ENCODE peak calls at places on chromosomes 7 and 10, in five cellular contexts. C is prostate gland, A is transverse colon, T is breast epithelium, R is sigmoid colon. Q is an unnamed sample. For H3K27me3, the result is how much of the 10 kb centered on the place peaks cover.

GRCh38 chr10:35336921-35337741 is 822 bp downstream of the CCNY start:
- DNase-seq in R (peak), C (peak), A (peak), T (peak), Q (peak)

GRCh38 chr7:113087278-113087998 is 811 bp upstream of the GPR85 start:
- DNase-seq in C (no peak), T (no peak), A (no peak), R (no peak), Q (no peak)

GRCh38 chr7:77831481-77831880 is 32.9 kb downstream of the PHTF2 start:
- DNase-seq in T (no peak), A (no peak), C (no peak), R (no peak), Q (no peak)

GRCh38 chr10:112671743-112672142 is 224.7 kb downstream of the VTI1A start:
- DNase-seq in C (no peak), R (no peak), A (no peak), T (no peak), Q (no peak)

GRCh38 chr10:124744688-124745055 is 494 bp upstream of the FAM53B start:
- DNase-seq in A (no peak), T (no peak), R (no peak), C (peak), Q (no peak)

GRCh38 chr7:149248777-149249176 is 9.3 kb downstream of the ZNF212 start:
- DNase-seq in C (no peak), T (no peak), R (no peak), A (no peak), Q (no peak)

GRCh38 chr7:27242580-27243339 is at the start of gene EVX1:
- DNase-seq in C (peak), A (peak), R (no peak), T (no peak), Q (no peak)

GRCh38 chr10:125788156-125789034 is 12.8 kb upstream of the MMP21 start:
- DNase-seq in R (no peak), T (no peak), A (no peak), C (no peak), Q (no peak)

GRCh38 chr7:96327429-96327828 is 5.5 kb upstream of the SLC25A13 start:
- DNase-seq in C (peak), R (no peak), T (no peak), A (peak), Q (no peak)

GRCh38 chr10:66322261-66322660 is 603.6 kb upstream of the LRRTM3 start:
- DNase-seq in C (no peak), A (no peak), R (no peak), T (no peak), Q (no peak)

GRCh38 chr10:33126118-33126517 is 168.1 kb upstream of the ITGB1 start:
- DNase-seq in T (no peak), C (peak), A (no peak), R (no peak), Q (no peak)

GRCh38 chr7:136302049-136302448 is 324.9 kb upstream of the MTPN start:
- DNase-seq in A (no peak), T (no peak), C (no peak), R (no peak), Q (no peak)

GRCh38 chr10:29771376-29771775 is 136.6 kb upstream of the SVIL start:
- DNase-seq in R (no peak), C (no peak), A (no peak), T (no peak), Q (no peak)

GRCh38 chr7:148856035-148856881 is 27.8 kb downstream of the EZH2 start:
- DNase-seq in C (peak), A (peak), T (no peak), R (no peak), Q (no peak)

GRCh38 chr7:30908681-30909080 is 3.0 kb upstream of the AQP1 start:
- DNase-seq in A (no peak), T (no peak), R (no peak), C (no peak), Q (no peak)

GRCh38 chr7:18212788-18213187 is 185.1 kb upstream of the PRPS1L1 start:
- DNase-seq in R (no peak), A (no peak), T (no peak), C (no peak), Q (no peak)

GRCh38 chr7:271266-272107 is 18.5 kb upstream of the FOXL3 start:
- DNase-seq in A (no peak), C (no peak), R (no peak), T (no peak), Q (peak)

GRCh38 chr7:91850455-91850854 is 30.0 kb downstream of the MTERF1 start:
- DNase-seq in A (no peak), C (no peak), T (no peak), R (no peak), Q (no peak)

GRCh38 chr10:124827474-124827873 is 25.9 kb downstream of the ABRAXAS2 start:
- DNase-seq in C (no peak), R (no peak), A (no peak), T (no peak), Q (no peak)

GRCh38 chr10:95655571-95656290 is 780 bp downstream of the ALDH18A1 start:
- DNase-seq in A (peak), T (no peak), R (no peak), C (peak), Q (no peak)

GRCh38 chr10:3235996-3236510 is 63.5 kb upstream of the PITRM1 start:
- DNase-seq in C (no peak), T (no peak), R (no peak), A (no peak), Q (no peak)

GRCh38 chr7:149375234-149376008 is 85.4 kb downstream of the ZNF777 start:
- DNase-seq in R (no peak), A (no peak), C (no peak), T (no peak), Q (no peak)

GRCh38 chr10:22461891-22462290 is 116.6 kb downstream of the SPAG6 start:
- DNase-seq in R (no peak), T (no peak), A (no peak), C (no peak), Q (no peak)

GRCh38 chr10:29598861-29599311 is 35.9 kb downstream of the SVIL start:
- DNase-seq in A (no peak), T (no peak), C (no peak), R (no peak), Q (no peak)

GRCh38 chr7:74253975-74254857 is at the start of gene RFC2:
- DNase-seq in A (peak), C (peak), R (peak), T (peak), Q (peak)

GRCh38 chr10:62037890-62038608 is 136.6 kb downstream of the ARID5B start:
- DNase-seq in C (no peak), R (no peak), T (no peak), A (no peak), Q (no peak)

GRCh38 chr7:3399858-3400257 is 98.8 kb downstream of the SDK1 start:
- DNase-seq in T (no peak), A (no peak), C (no peak), R (no peak), Q (no peak)

GRCh38 chr10:79313911-79314439 is 33.3 kb upstream of the PPIF start:
- DNase-seq in A (no peak), T (no peak), R (no peak), C (no peak), Q (peak)

GRCh38 chr7:2719007-2719406 is 31.0 kb downstream of the AMZ1 start:
- DNase-seq in A (no peak), C (no peak), R (no peak), T (no peak), Q (peak)

GRCh38 chr7:56007167-56007652 is 42.8 kb downstream of the NIPSNAP2 start:
- DNase-seq in R (no peak), T (no peak), C (no peak), A (no peak), Q (peak)

GRCh38 chr7:45890125-45890901 is 2.0 kb downstream of the IGFBP1 start:
- DNase-seq in R (no peak), T (no peak), A (no peak), C (no peak), Q (no peak)

GRCh38 chr7:139153832-139154231 is 44.3 kb upstream of the ZC3HAV1 start:
- DNase-seq in T (no peak), A (no peak), R (no peak), C (no peak), Q (no peak)

GRCh38 chr7:42236266-42237161 is 495 bp downstream of the GLI3 start:
- DNase-seq in R (peak), C (peak), A (peak), T (no peak), Q (no peak)

GRCh38 chr7:40306596-40306995 is 171.8 kb downstream of the SUGCT start:
- DNase-seq in A (no peak), R (no peak), C (no peak), T (no peak), Q (no peak)

GRCh38 chr7:144670251-144670650 is 165.6 kb downstream of the TPK1 start:
- DNase-seq in T (no peak), A (no peak), C (no peak), R (no peak), Q (no peak)

GRCh38 chr7:30745251-30745650 is 6.7 kb upstream of the INMT start:
- DNase-seq in R (no peak), C (no peak), T (no peak), A (no peak), Q (no peak)

GRCh38 chr7:92292981-92293380 is 47.2 kb downstream of the ANKIB1 start:
- DNase-seq in T (no peak), A (no peak), R (no peak), C (no peak), Q (no peak)

GRCh38 chr10:124842721-124843120 is 41.1 kb downstream of the ABRAXAS2 start:
- DNase-seq in R (no peak), T (no peak), C (no peak), A (no peak), Q (no peak)

GRCh38 chr7:15557686-15558085 is 4.1 kb downstream of the AGMO start:
- DNase-seq in R (no peak), T (no peak), C (no peak), A (no peak), Q (no peak)

GRCh38 chr7:15560968-15561367 is 847 bp downstream of the AGMO start:
- DNase-seq in A (no peak), C (no peak), T (no peak), R (no peak), Q (no peak)

GRCh38 chr7:15558747-15559146 is 3.1 kb downstream of the AGMO start:
- DNase-seq in R (no peak), C (no peak), T (no peak), A (no peak), Q (no peak)

GRCh38 chr7:15566476-15566875 is 4.7 kb upstream of the AGMO start:
- DNase-seq in C (no peak), T (no peak), R (no peak), A (no peak), Q (no peak)

DNA sequence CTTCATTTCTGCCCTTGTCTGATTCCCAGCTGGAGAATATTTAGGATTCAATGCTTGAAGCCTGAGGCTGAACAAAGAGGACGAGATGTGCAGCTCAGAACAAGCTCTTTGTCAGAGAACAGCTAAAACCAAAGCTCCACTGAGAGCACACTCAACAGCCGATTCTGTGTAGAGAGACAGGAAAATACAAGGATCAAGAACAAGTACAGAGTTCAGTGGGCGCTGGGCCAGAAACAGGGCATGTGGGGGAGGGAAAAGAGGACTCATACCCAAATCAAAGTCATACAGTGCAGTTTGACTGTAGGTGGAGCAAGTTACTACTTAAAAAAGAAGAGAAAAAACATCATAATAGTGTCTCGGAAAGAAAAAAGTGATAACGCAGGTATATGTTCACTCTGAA is at the start of gene AGMO:
- DNase-seq in A (peak), T (peak), R (peak), C (no peak), Q (no peak)
- TF ChIP-seq POLR2A in A (no peak), T (no peak), R (no peak), C (no peak), Q (no peak)

DNA sequence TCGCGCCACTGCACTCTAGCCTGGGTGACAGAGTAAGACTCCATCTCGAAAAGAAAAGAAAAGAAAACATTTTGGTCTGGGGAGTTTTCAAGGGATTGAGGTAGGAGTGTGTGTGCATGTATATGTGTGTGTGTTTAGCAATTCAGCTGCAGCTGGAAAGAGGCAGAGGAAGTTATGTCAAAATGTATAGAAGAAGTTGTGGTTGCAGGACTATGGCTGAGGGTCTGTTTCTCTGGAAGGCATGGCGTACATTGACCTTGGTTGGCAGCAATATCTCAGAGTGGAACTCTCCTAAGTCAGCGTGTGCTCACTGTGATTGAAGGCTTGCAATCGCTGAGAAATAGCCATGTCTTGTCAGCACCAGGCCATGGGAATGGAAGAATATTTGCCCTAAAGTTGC is 28.6 kb upstream of the RHBDD2 start:
- DNase-seq in R (no peak), A (no peak), T (no peak), C (no peak), Q (no peak)
- TF ChIP-seq POLR2AphosphoS5 in R (no peak), A (no peak), T (no peak), C (no peak), Q (no peak)

GRCh38 chr10:43227911-43228782 is 38.7 kb downstream of the RASGEF1A start:
- DNase-seq in C (no peak), R (peak), T (peak), A (peak), Q (peak)

GRCh38 chr10:43228783-43229207 is 38.1 kb downstream of the RASGEF1A start:
- DNase-seq in C (no peak), A (peak), R (peak), T (peak), Q (peak)

GRCh38 chr10:43225787-43226153 is 41.1 kb downstream of the RASGEF1A start:
- DNase-seq in C (no peak), R (peak), A (peak), T (peak), Q (peak)

GRCh38 chr10:43226441-43226840 is 40.4 kb downstream of the RASGEF1A start:
- DNase-seq in T (peak), R (peak), A (peak), C (no peak), Q (no peak)

GRCh38 chr10:43226851-43227845 is 39.7 kb downstream of the RASGEF1A start:
- DNase-seq in R (peak), T (peak), C (no peak), A (peak), Q (peak)
- H3K27me3 ChIP-seq in R (under half), T (under half), C (under half), A (under half), Q (under half)

GRCh38 chr7:155594961-155595366 is 48.6 kb upstream of the CNPY1 start:
- DNase-seq in A (no peak), T (no peak), C (no peak), R (no peak), Q (no peak)
- TF ChIP-seq POLR2A in A (no peak), T (no peak), C (no peak), R (no peak), Q (no peak)

GRCh38 chr10:17238445-17239275 is 10.6 kb downstream of the VIM start:
- DNase-seq in R (no peak), A (no peak), T (no peak), C (no peak), Q (no peak)
- TF ChIP-seq POLR2AphosphoS5 in R (no peak), A (no peak), T (no peak), C (no peak), Q (no peak)

GRCh38 chr10:8037199-8037801 is 17.2 kb upstream of the GATA3 start:
- DNase-seq in R (no peak), C (no peak), T (no peak), A (no peak), Q (no peak)

GRCh38 chr10:8040651-8041050 is 13.8 kb upstream of the GATA3 start:
- DNase-seq in C (no peak), T (no peak), A (no peak), R (no peak), Q (no peak)

GRCh38 chr10:8037941-8038894 is 16.3 kb upstream of the GATA3 start:
- DNase-seq in A (no peak), T (no peak), C (no peak), R (no peak), Q (no peak)

GRCh38 chr10:8041284-8042031 is 13.0 kb upstream of the GATA3 start:
- DNase-seq in A (no peak), R (no peak), T (no peak), C (no peak), Q (no peak)

GRCh38 chr10:8039323-8039922 is 15.1 kb upstream of the GATA3 start:
- DNase-seq in T (no peak), R (no peak), A (no peak), C (no peak), Q (no peak)
- H3K27me3 ChIP-seq in T (half or more), R (half or more), A (half or more), C (under half), Q (half or more)

GRCh38 chr10:91908358-91909177 is 718 bp downstream of the FGFBP3 start:
- DNase-seq in A (peak), C (peak), R (peak), T (peak), Q (peak)
- TF ChIP-seq POLR2A in A (no peak), C (no peak), R (no peak), T (no peak), Q (no peak)

Q was measured in spleen.